ENCODE peak calls at places on chromosomes 16 and 17, in five cellular contexts. Y is CD4-positive, CD25-positive, alpha-beta regulatory T cell; V is heart right ventricle; F is A673; M is WERI-Rb-1. A is an unnamed sample. For H3K27me3, the result is how much of the 10 kb centered on the place peaks cover.

GRCh38 chr16:46929378-46930332 is 43.8 kb downstream of the DNAJA2 start:
- DNase-seq in Y (peak), V (peak), F (peak), M (peak), A (peak)

GRCh38 chr17:78915872-78916632 is 9.1 kb downstream of the TIMP2 start:
- DNase-seq in Y (no peak), V (no peak), F (no peak), M (no peak), A (no peak)

GRCh38 chr17:48728232-48729231 is at the start of gene HOXB13:
- DNase-seq in Y (peak), V (peak), F (peak), M (peak), A (peak)

GRCh38 chr17:69913241-69914015 is 161.6 kb upstream of the KCNJ16 start:
- DNase-seq in Y (no peak), V (no peak), F (no peak), M (no peak), A (no peak)

GRCh38 chr17:17569691-17570090 is 21.8 kb downstream of the PEMT start:
- DNase-seq in Y (no peak), V (peak), F (no peak), M (no peak), A (no peak)

GRCh38 chr17:1519678-1520077 is 3.3 kb upstream of the INPP5K start:
- DNase-seq in Y (no peak), V (no peak), F (no peak), M (no peak), A (no peak)

GRCh38 chr16:27253526-27253930 is 15.0 kb downstream of the NSMCE1 start:
- DNase-seq in Y (no peak), V (no peak), F (peak), M (no peak), A (no peak)

GRCh38 chr16:54026456-54026855 is 260.1 kb downstream of the IRX3 start:
- DNase-seq in Y (no peak), V (no peak), F (no peak), M (no peak), A (no peak)

GRCh38 chr17:64447526-64447925 is 1.4 kb upstream of the MILR1 start:
- DNase-seq in Y (no peak), V (no peak), F (no peak), M (no peak), A (no peak)

GRCh38 chr17:81641825-81642489 is 5.0 kb downstream of the TSPAN10 start:
- DNase-seq in Y (no peak), V (no peak), F (no peak), M (peak), A (no peak)

GRCh38 chr16:57593021-57593420 is 35.4 kb upstream of the ADGRG1 start:
- DNase-seq in Y (no peak), V (no peak), F (no peak), M (no peak), A (no peak)

GRCh38 chr16:19130852-19131808 is 17.4 kb downstream of the ITPRIPL2 start:
- DNase-seq in Y (no peak), V (peak), F (peak), M (peak), A (no peak)

GRCh38 chr17:27496501-27496943 is 40.3 kb downstream of the KSR1 start:
- DNase-seq in Y (no peak), V (no peak), F (no peak), M (peak), A (peak)

GRCh38 chr16:13997933-13998332 is 73.2 kb upstream of the MRTFB start:
- DNase-seq in Y (peak), V (no peak), F (peak), M (no peak), A (no peak)

GRCh38 chr17:83127431-83128160 is 48.2 kb downstream of the METRNL start:
- DNase-seq in Y (no peak), V (no peak), F (no peak), M (no peak), A (peak)

GRCh38 chr16:69040144-69040909 is 65.1 kb upstream of the HAS3 start:
- DNase-seq in Y (no peak), V (no peak), F (peak), M (peak), A (no peak)

GRCh38 chr17:53137919-53138318 is 684.8 kb upstream of the KIF2B start:
- DNase-seq in Y (no peak), V (no peak), F (no peak), M (no peak), A (no peak)

GRCh38 chr17:66508896-66509843 is 206.8 kb downstream of the PRKCA start:
- DNase-seq in Y (peak), V (no peak), F (no peak), M (no peak), A (no peak)

GRCh38 chr16:15707332-15707731 is 57.3 kb downstream of the NDE1 start:
- DNase-seq in Y (no peak), V (no peak), F (no peak), M (no peak), A (no peak)

GRCh38 chr16:19559242-19559910 is 3.9 kb downstream of the VPS35L start:
- DNase-seq in Y (peak), V (no peak), F (peak), M (peak), A (no peak)

GRCh38 chr17:77439382-77440013 is 298.7 kb downstream of the SEC14L1 start:
- DNase-seq in Y (peak), V (no peak), F (peak), M (no peak), A (no peak)

GRCh38 chr16:10039220-10040096 is 142.8 kb downstream of the GRIN2A start:
- DNase-seq in Y (peak), V (peak), F (peak), M (peak), A (peak)

GRCh38 chr17:76405967-76406647 is 21.7 kb downstream of the SPHK1 start:
- DNase-seq in Y (no peak), V (peak), F (no peak), M (no peak), A (no peak)

GRCh38 chr16:4556112-4556511 is at the start of gene C16orf96:
- DNase-seq in Y (no peak), V (no peak), F (no peak), M (no peak), A (no peak)

GRCh38 chr17:80948961-80949450 is 42.6 kb upstream of the CHMP6 start:
- DNase-seq in Y (no peak), V (peak), F (no peak), M (no peak), A (no peak)

GRCh38 chr16:79618712-79619050 is 18.1 kb upstream of the MAF start:
- DNase-seq in Y (peak), V (no peak), F (no peak), M (no peak), A (no peak)

GRCh38 chr16:56921571-56921970 is 10.4 kb upstream of the HERPUD1 start:
- DNase-seq in Y (no peak), V (no peak), F (no peak), M (no peak), A (no peak)

GRCh38 chr17:48575066-48575582 is 3.0 kb downstream of the HOXB4 start:
- DNase-seq in Y (no peak), V (no peak), F (no peak), M (no peak), A (no peak)

DNA sequence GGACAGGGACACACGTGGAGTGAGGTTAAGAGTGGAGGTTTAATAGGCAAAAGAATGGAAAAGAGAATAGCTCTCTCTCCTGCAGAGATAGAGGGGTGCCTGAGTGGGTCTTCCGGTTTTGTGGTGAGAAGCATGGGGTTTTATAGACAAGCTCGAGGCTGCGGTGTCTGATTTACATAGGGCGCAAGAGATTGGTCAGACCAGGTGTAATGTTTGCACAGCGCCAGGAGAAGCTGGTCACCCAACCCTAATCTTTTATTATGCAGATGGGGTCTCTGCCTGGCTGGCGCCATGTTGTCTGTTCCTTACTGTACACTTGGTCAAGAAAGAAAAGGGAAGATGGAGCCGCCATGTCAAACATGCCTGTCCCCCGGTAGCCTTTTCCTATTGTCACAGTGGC is 44.5 kb upstream of the MLYCD start:
- DNase-seq in Y (no peak), V (no peak), F (no peak), M (no peak), A (no peak)
- H3K27me3 ChIP-seq in Y (under half), V (under half), F (under half), M (under half), A (under half)

GRCh38 chr17:32626371-32626770 is 139.6 kb downstream of the CDK5R1 start:
- DNase-seq in Y (no peak), V (no peak), F (no peak), M (no peak), A (no peak)
- H3K27me3 ChIP-seq in Y (under half), V (under half), F (under half), M (under half), A (under half)

DNA sequence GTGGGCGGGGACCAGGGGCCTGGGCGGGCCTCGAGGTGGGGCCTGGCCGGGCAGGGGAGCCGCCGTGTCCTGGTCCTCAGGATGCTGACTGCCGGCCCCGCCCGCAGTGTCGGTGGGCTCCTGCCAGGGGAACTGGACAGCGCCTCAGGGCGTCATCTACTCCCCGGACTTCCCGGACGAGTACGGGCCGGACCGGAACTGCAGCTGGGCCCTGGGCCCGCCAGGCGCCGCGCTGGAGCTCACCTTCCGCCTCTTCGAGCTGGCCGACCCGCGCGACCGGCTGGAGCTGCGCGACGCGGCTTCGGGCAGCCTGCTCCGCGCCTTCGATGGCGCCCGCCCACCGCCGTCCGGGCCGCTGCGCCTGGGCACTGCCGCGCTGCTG is 2.4 kb upstream of the PAQR4 start:
- DNase-seq in Y (no peak), V (no peak), F (no peak), M (no peak), A (no peak)
- H3K27me3 ChIP-seq in Y (under half), V (half or more), F (under half), M (under half), A (under half)

GRCh38 chr16:86471896-86472295 is 38.4 kb upstream of the FOXF1 start:
- DNase-seq in Y (no peak), V (no peak), F (no peak), M (no peak), A (no peak)
- H3K27me3 ChIP-seq in Y (under half), V (under half), F (half or more), M (under half), A (under half)

DNA sequence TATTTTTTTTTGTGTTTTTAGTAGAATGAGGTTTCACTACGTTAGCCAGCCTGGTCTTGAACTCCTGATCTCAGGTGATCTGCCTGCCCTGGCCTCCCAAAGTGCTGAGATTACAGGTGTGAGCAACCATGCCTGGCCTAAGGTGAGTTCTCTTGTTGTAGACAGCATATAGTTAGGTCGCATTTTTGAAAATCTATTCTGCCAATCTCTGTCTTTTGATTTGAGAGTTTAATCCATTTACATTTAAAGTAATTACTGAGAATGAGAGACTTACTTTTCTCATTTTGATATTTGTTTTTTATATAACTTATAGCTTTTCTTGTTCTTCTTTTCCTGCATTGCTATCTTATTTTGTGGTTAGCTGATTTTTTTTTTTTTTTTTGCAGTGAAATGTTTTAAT is 6.3 kb upstream of the PRKCB start:
- DNase-seq in Y (no peak), V (no peak), F (no peak), M (no peak), A (no peak)
- H3K27me3 ChIP-seq in Y (under half), V (under half), F (under half), M (under half), A (under half)

GRCh38 chr17:73467651-73468050 is 155.8 kb upstream of the CDC42EP4 start:
- DNase-seq in Y (no peak), V (no peak), F (no peak), M (no peak), A (no peak)

GRCh38 chr17:73470369-73470768 is 158.6 kb upstream of the CDC42EP4 start:
- DNase-seq in Y (no peak), V (no peak), F (no peak), M (no peak), A (no peak)

GRCh38 chr17:73469311-73469710 is 157.5 kb upstream of the CDC42EP4 start:
- DNase-seq in Y (no peak), V (no peak), F (no peak), M (no peak), A (no peak)

GRCh38 chr17:73466704-73467433 is 155.1 kb upstream of the CDC42EP4 start:
- DNase-seq in Y (no peak), V (no peak), F (no peak), M (no peak), A (no peak)

GRCh38 chr17:73468221-73468620 is 156.4 kb upstream of the CDC42EP4 start:
- DNase-seq in Y (no peak), V (no peak), F (no peak), M (no peak), A (no peak)
- H3K27me3 ChIP-seq in Y (under half), V (under half), F (under half), M (under half), A (under half)